ENCODE peak calls at places on chromosomes 7 and 10, in ten cellular contexts. O is AG09309; X is cardiac fibroblast; Z is fibroblast of pulmonary artery; S is BJ; H is CD8-positive, alpha-beta T cell; M is lower leg skin; U is IMR-90; Y is body of pancreas; Q is heart right ventricle. F is an unnamed sample.

GRCh38 chr10:8088504-8088903 is 34.0 kb downstream of the GATA3 start:
- DNase-seq in S (no peak), O (no peak), Y (no peak), M (no peak), Q (no peak), U (no peak), H (peak; percentile 21), Z (no peak), X (no peak), F (peak; percentile 55)

GRCh38 chr10:122460891-122461293 is 461 bp upstream of the HTRA1 start:
- DNase-seq in H (no peak), Z (no peak), S (no peak), Y (no peak), O (no peak), U (no peak), Q (no peak), X (no peak), M (peak; percentile 88), F (no peak)

GRCh38 chr7:155796381-155797261 is 15.6 kb downstream of the SHH start:
- DNase-seq in U (no peak), Q (peak; percentile 68), H (peak; percentile 75), Z (peak; percentile 46), X (peak; percentile 50), O (no peak), Y (peak; percentile 65), M (no peak), S (no peak), F (peak; percentile 89)

GRCh38 chr7:26189000-26189539 is 11.5 kb downstream of the HNRNPA2B1 start:
- DNase-seq in Z (no peak), X (no peak), S (no peak), Y (no peak), U (no peak), H (no peak), M (no peak), Q (no peak), O (no peak), F (no peak)

GRCh38 chr7:1654738-1655490 is 15.2 kb upstream of the ELFN1 start:
- DNase-seq in Q (no peak), S (no peak), Y (no peak), Z (no peak), O (no peak), U (no peak), M (no peak), X (no peak), H (no peak), F (no peak)

GRCh38 chr10:121098231-121098630 is 247.1 kb downstream of the WDR11 start:
- DNase-seq in X (no peak), H (no peak), Z (no peak), Y (no peak), M (no peak), U (no peak), S (no peak), O (no peak), Q (no peak), F (no peak)

GRCh38 chr7:13742719-13743640 is 246.5 kb downstream of the ETV1 start:
- DNase-seq in Q (no peak), Y (peak; percentile 58), H (no peak), U (peak; percentile 56), M (no peak), S (no peak), X (peak; percentile 73), O (no peak), Z (peak; percentile 75), F (no peak)

GRCh38 chr7:82345886-82346285 is 97.7 kb downstream of the CACNA2D1 start:
- DNase-seq in X (no peak), M (no peak), Y (no peak), O (no peak), Q (no peak), H (no peak), S (no peak), U (no peak), Z (no peak), F (no peak)

DNA sequence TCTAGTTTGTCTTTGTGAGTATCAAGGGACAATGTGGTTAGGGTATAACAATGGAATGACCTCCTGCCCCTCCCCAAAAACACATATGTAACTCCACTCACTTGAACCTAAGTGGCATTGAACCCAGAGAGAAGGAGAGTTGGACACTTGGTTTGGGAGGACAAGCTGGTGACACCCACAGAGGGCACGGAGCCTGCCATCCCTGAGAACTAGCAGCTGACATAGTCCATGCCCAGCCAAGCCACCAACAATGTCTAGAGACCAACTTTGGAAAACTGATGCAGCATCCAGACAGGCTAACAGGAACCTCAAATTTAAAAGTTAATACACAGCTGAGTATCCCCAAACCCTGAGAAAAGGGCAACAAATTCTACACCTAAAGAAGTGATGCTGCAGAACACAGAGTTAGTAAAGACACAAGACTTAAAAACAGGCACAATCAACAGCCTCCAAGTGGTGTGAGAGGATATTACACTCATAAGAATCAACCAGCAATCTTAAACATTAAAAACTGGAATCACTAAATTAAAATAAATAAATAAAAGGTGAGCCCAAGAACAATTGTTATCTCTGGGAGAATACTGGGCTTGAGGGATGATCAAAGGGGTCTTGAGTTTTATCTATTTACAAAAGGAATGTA is 27.2 kb downstream of the NUDCD3 start:
- DNase-seq in O (no peak), Q (no peak), Y (no peak), H (no peak), S (no peak), M (no peak), X (peak; percentile 46), Z (peak; percentile 41), U (no peak), F (no peak)
- TF ChIP-seq CTCF in O (peak; percentile 36), Q (no peak), Y (peak; percentile 7), H (peak; percentile 53), S (peak; percentile 19), M (no peak), X (peak; percentile 25), Z (peak; percentile 41), U (peak; percentile 28), F (peak; percentile 28)

DNA sequence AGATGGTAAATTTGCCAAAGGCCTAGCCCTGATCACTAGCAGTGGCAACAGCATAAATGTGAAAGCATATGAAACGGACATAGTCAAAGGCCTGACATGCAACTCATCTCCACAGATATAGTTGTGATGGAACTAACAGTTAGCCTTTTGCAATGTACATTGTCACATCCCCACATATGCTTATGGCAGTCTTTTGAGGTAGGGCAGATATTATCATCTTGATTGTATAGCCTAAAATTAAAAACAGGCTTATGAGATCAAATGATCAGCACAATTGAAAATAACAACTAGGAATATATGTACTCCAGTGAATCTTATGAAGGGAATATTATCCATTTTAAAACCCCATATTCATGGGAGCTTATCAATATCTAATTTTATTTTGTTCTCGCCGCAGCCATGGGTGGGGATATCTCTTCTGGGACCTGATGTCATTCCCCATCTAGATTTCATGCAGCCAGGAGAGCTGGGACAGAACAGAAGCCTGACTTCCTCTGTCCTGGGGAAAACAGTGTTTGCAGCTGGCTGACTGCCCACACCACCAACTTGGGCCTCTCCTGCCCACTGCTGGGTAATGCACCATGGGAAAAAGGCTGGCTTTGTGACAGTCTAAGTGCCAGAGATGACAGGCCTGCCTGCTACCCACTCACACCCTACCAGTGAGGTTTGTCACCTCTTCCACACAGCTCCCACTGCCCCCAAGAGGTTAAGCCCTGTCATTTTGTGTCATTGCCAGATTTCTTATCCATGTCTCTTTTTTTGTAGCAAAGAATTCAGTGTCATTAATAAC is 180.2 kb upstream of the FZD1 start:
- DNase-seq in Q (peak; percentile 55), Z (peak; percentile 22), S (no peak), M (no peak), Y (peak; percentile 28), U (no peak), O (no peak), X (peak; percentile 39), H (no peak), F (no peak)
- TF ChIP-seq CTCF in Q (no peak), Z (no peak), S (no peak), M (no peak), Y (peak; percentile 5), U (no peak), O (no peak), X (no peak), H (no peak), F (no peak)

GRCh38 chr7:36083626-36084380 is 69.3 kb upstream of the EEPD1 start:
- DNase-seq in U (no peak), Q (no peak), S (no peak), X (no peak), Y (no peak), O (no peak), H (no peak), Z (no peak), M (peak; percentile 65), F (no peak)

GRCh38 chr7:36085096-36085495 is 68.0 kb upstream of the EEPD1 start:
- DNase-seq in O (no peak), U (no peak), Y (no peak), X (no peak), M (peak; percentile 78), S (no peak), Q (no peak), Z (no peak), H (no peak), F (no peak)

GRCh38 chr7:36086571-36086970 is 66.5 kb upstream of the EEPD1 start:
- DNase-seq in M (peak; percentile 48), Q (no peak), Y (no peak), H (no peak), X (no peak), Z (no peak), U (no peak), O (no peak), S (no peak), F (no peak)

GRCh38 chr7:36082910-36083309 is 70.1 kb upstream of the EEPD1 start:
- DNase-seq in U (no peak), X (no peak), Q (no peak), M (peak; percentile 71), Z (no peak), O (no peak), S (no peak), H (no peak), Y (no peak), F (no peak)

GRCh38 chr7:36084485-36085091 is 68.5 kb upstream of the EEPD1 start:
- DNase-seq in U (peak; percentile 41), X (peak; percentile 57), Y (peak; percentile 87), O (peak; percentile 8), S (peak; percentile 14), Z (peak; percentile 45), Q (peak; percentile 35), M (peak; percentile 69), H (no peak), F (no peak)
- TF ChIP-seq CTCF in U (peak; percentile 33), X (peak; percentile 23), Y (peak; percentile 71), O (peak; percentile 49), S (peak; percentile 52), Z (peak; percentile 38), Q (peak; percentile 32), M (no peak), H (no peak), F (no peak)

GRCh38 chr7:44918029-44918428 is 32.7 kb upstream of the PURB start:
- DNase-seq in Q (no peak), M (no peak), X (no peak), Z (no peak), O (no peak), Y (no peak), H (no peak), U (no peak), S (no peak), F (no peak)

GRCh38 chr7:44920119-44920518 is 34.8 kb upstream of the PURB start:
- DNase-seq in Q (no peak), S (no peak), Z (no peak), U (no peak), M (no peak), H (no peak), O (no peak), Y (no peak), X (no peak), F (no peak)

GRCh38 chr7:44922351-44922694 is 37.0 kb upstream of the PURB start:
- DNase-seq in Q (no peak), H (no peak), X (no peak), O (no peak), M (no peak), Z (no peak), S (no peak), Y (no peak), U (no peak), F (no peak)

GRCh38 chr7:44917465-44917864 is 32.1 kb upstream of the PURB start:
- DNase-seq in Q (no peak), X (no peak), S (no peak), U (no peak), Y (no peak), O (no peak), M (no peak), H (no peak), Z (no peak), F (no peak)

DNA sequence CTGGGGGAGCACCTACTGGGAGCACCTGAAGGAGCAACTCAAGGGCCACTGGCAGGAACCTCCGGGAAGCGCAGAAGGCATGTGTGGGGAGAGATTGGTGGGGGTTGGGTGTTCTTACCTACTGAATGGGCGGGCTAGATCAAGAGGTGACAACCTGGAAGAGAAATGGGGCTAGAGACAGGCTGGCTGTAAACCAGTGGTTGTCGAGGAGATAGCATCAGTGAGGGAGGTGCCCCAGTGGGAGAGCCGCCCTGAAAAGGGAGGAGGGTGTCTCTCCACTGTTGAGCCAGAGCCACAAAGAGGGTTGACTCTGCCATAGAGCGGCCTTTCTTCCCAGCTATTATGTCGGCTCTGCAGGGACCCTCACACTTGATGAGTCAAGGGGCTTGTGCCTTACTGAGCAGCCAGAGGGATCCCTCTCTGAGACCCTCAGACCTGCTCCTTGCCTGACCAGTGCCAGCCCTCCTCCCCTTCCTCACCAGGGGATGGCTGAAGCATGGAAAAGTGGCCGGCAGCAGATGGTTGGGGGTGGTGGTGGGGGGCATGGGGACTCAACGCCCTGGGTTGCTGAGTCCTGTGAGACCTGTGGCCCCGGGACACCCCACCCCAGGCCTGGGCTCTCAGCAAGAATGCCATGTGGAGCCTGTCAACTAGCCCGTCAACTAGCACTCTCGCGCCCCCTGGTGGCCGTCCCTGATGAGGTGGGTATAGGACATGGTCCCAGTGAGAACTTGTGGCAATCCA is 36.4 kb upstream of the PURB start:
- DNase-seq in O (peak; percentile 7), H (peak; percentile 99), Q (peak; percentile 94), M (peak; percentile 98), S (no peak), X (peak; percentile 78), Z (peak; percentile 78), Y (peak; percentile 90), U (peak; percentile 57), F (peak; percentile 82)
- TF ChIP-seq CTCF in O (peak; percentile 89), H (peak; percentile 87), Q (peak; percentile 94), M (no peak), S (peak; percentile 91), X (peak; percentile 85), Z (peak; percentile 81), Y (peak; percentile 77), U (peak; percentile 84), F (peak; percentile 95)

F was measured in GM13977.